ENCODE peak calls at places on chromosomes 13 and 19, in nine cellular contexts. O is stimulated activated CD4-positive, alpha-beta T cell treated with anti-CD3 and anti-CD28 coated beads, Interleukin-15, amount 100 ng/mL, for 24 hours; N is T-cell; P is ureter; K is heart right ventricle; J is amniotic stem cell; G is T-helper 9 cell; I is MCF 10A; C is T-helper 2 cell treated with Interferon-gamma antibody and Interleukin-4, amounts not matched to agents 5 μg/mL and 100 μg/mL, for 36 hours. A is an unnamed sample.

GRCh38 chr13:91025442-91025841 is 322.0 kb upstream of the MIR17HG start:
- DNase-seq in J (no peak), K (no peak), N (no peak), P (no peak), G (no peak), C (no peak), I (no peak), O (no peak), A (no peak)

GRCh38 chr13:35961002-35961401 is 170.2 kb downstream of the DCLK1 start:
- DNase-seq in O (no peak), J (no peak), N (no peak), C (no peak), P (no peak), K (no peak), G (no peak), I (no peak), A (no peak)

GRCh38 chr19:53541971-53542370 is 4.0 kb downstream of the ZNF331 start:
- DNase-seq in C (no peak), G (no peak), I (no peak), O (no peak), J (no peak), N (no peak), P (no peak), K (no peak), A (no peak)

GRCh38 chr13:41610426-41610825 is 153.1 kb downstream of the RGCC start:
- DNase-seq in J (no peak), K (peak), P (no peak), N (no peak), I (peak), O (no peak), G (no peak), C (no peak), A (peak)

GRCh38 chr13:108834193-108834592 is 204.8 kb downstream of the MYO16 start:
- DNase-seq in P (no peak), I (no peak), J (no peak), C (no peak), N (no peak), G (no peak), O (no peak), K (no peak), A (peak)

GRCh38 chr19:5949792-5950305 is 28.1 kb downstream of the RANBP3 start:
- DNase-seq in K (peak), J (no peak), C (no peak), N (no peak), I (no peak), G (peak), P (no peak), O (peak), A (no peak)

GRCh38 chr13:73754727-73755292 is 379.4 kb downstream of the KLF12 start:
- DNase-seq in K (no peak), C (no peak), N (no peak), G (no peak), I (peak), O (no peak), J (peak), P (peak), A (peak)

GRCh38 chr19:18491995-18492953 is 29.6 kb downstream of the ELL start:
- DNase-seq in C (no peak), I (no peak), G (no peak), K (peak), P (no peak), J (no peak), N (no peak), O (no peak), A (no peak)

GRCh38 chr13:79393564-79394249 is 12.3 kb downstream of the RBM26 start:
- DNase-seq in O (peak), N (peak), P (no peak), I (no peak), G (no peak), C (no peak), K (no peak), J (no peak), A (no peak)

GRCh38 chr19:35911790-35912189 is 3.7 kb upstream of the TYROBP start:
- DNase-seq in C (no peak), J (no peak), O (peak), P (no peak), N (no peak), K (no peak), I (peak), G (no peak), A (peak)

GRCh38 chr19:38869160-38869835 is 8.8 kb downstream of the RINL start:
- DNase-seq in P (no peak), C (no peak), J (no peak), N (no peak), O (peak), I (no peak), K (peak), G (no peak), A (no peak)

GRCh38 chr13:24629320-24629719 is 50.9 kb upstream of the ATP12A start:
- DNase-seq in G (no peak), N (no peak), O (no peak), J (no peak), P (no peak), K (no peak), C (no peak), I (no peak), A (no peak)

GRCh38 chr19:41426952-41427646 is at the start of gene B3GNT8:
- DNase-seq in P (peak), N (no peak), K (peak), J (no peak), O (peak), C (peak), I (peak), G (peak), A (peak)

GRCh38 chr13:109273326-109273751 is 513.0 kb downstream of the IRS2 start:
- DNase-seq in N (no peak), G (no peak), I (peak), O (no peak), C (no peak), K (no peak), P (no peak), J (no peak), A (no peak)

GRCh38 chr13:59447031-59447430 is 716.7 kb downstream of the DIAPH3 start:
- DNase-seq in G (no peak), I (no peak), N (no peak), P (no peak), J (no peak), K (no peak), O (no peak), C (no peak), A (no peak)

GRCh38 chr13:100131863-100132574 is 43.1 kb downstream of the PCCA start:
- DNase-seq in J (peak), P (no peak), K (no peak), C (peak), N (no peak), O (peak), G (no peak), I (peak), A (no peak)